ENCODE peak calls at places on chromosomes 13 and 19, in eight cellular contexts. D is prostate gland, N is GM23338, S is PC-3, L is psoas muscle, X is upper lobe of right lung, Z is suprapubic skin, W is cardiac muscle cell. U is an unnamed sample. For H3K27me3 and H3K4me1, the result is how much of the 10 kb centered on the place peaks cover.

GRCh38 chr19:14006766-14007562 is 844 bp upstream of the RFX1 start:
- DNase-seq in D (no peak), N (peak), S (no peak), L (peak), X (peak), Z (peak), W (no peak), U (no peak)

GRCh38 chr19:57465680-57466381 is 8.9 kb upstream of the VN1R1 start:
- DNase-seq in D (no peak), N (peak), S (peak), L (no peak), X (no peak), Z (no peak), W (no peak), U (no peak)

GRCh38 chr19:18009412-18010066 is 1.6 kb downstream of the ARRDC2 start:
- DNase-seq in D (no peak), N (no peak), S (peak), L (peak), X (no peak), Z (no peak), W (no peak), U (no peak)

GRCh38 chr19:18906605-18907519 is 10.9 kb upstream of the CERS1 start:
- DNase-seq in D (no peak), N (no peak), S (no peak), L (no peak), X (peak), Z (peak), W (no peak), U (no peak)

GRCh38 chr19:7159105-7159933 is 89.8 kb downstream of the ZNF557 start:
- DNase-seq in D (no peak), N (no peak), S (no peak), L (peak), X (no peak), Z (peak), W (peak), U (no peak)

GRCh38 chr19:53664152-53664551 is 32.4 kb downstream of the DPRX start:
- DNase-seq in D (no peak), N (no peak), S (no peak), L (no peak), X (no peak), Z (no peak), W (no peak), U (no peak)

GRCh38 chr13:107713314-107713713 is 502.0 kb downstream of the LIG4 start:
- DNase-seq in D (no peak), N (no peak), S (no peak), L (no peak), X (no peak), Z (no peak), W (no peak), U (no peak)

GRCh38 chr13:59843040-59843439 is 320.7 kb downstream of the DIAPH3 start:
- DNase-seq in D (no peak), N (peak), S (peak), L (no peak), X (no peak), Z (no peak), W (no peak), U (no peak)

GRCh38 chr19:50290775-50291174 is 38.4 kb downstream of the KCNC3 start:
- DNase-seq in D (no peak), N (no peak), S (no peak), L (no peak), X (peak), Z (no peak), W (no peak), U (no peak)

GRCh38 chr13:46633416-46633815 is 80.4 kb downstream of the LRCH1 start:
- DNase-seq in D (no peak), N (no peak), S (peak), L (no peak), X (no peak), Z (no peak), W (no peak), U (no peak)

GRCh38 chr13:35499131-35500051 is 22.9 kb upstream of the MAB21L1 start:
- DNase-seq in D (no peak), N (no peak), S (no peak), L (no peak), X (no peak), Z (no peak), W (peak), U (no peak)

GRCh38 chr13:49651775-49652690 is 23.7 kb downstream of the ARL11 start:
- DNase-seq in D (no peak), N (no peak), S (no peak), L (peak), X (no peak), Z (no peak), W (no peak), U (no peak)

GRCh38 chr19:5455367-5456129 is at the start of gene ZNRF4:
- DNase-seq in D (no peak), N (no peak), S (no peak), L (no peak), X (no peak), Z (no peak), W (no peak), U (no peak)

GRCh38 chr13:102141625-102142472 is 260.0 kb downstream of the FGF14 start:
- DNase-seq in D (no peak), N (peak), S (peak), L (no peak), X (no peak), Z (no peak), W (peak), U (no peak)

GRCh38 chr13:29266261-29266660 is 329.2 kb downstream of the SLC7A1 start:
- DNase-seq in D (no peak), N (no peak), S (no peak), L (no peak), X (no peak), Z (no peak), W (no peak), U (no peak)

GRCh38 chr13:77507931-77508776 is 27.4 kb upstream of the SCEL start:
- DNase-seq in D (peak), N (no peak), S (peak), L (no peak), X (no peak), Z (no peak), W (no peak), U (no peak)

GRCh38 chr13:108428691-108429090 is 159.2 kb downstream of the TNFSF13B start:
- DNase-seq in D (no peak), N (no peak), S (no peak), L (no peak), X (no peak), Z (no peak), W (no peak), U (no peak)

GRCh38 chr13:33261426-33262068 is 24.0 kb downstream of the STARD13 start:
- DNase-seq in D (no peak), N (no peak), S (no peak), L (no peak), X (no peak), Z (no peak), W (no peak), U (no peak)

GRCh38 chr19:43465468-43466120 is at the start of gene LYPD3:
- DNase-seq in D (peak), N (peak), S (peak), L (no peak), X (no peak), Z (peak), W (no peak), U (peak)

GRCh38 chr13:46354143-46355087 is 32.6 kb downstream of the RUBCNL start:
- DNase-seq in D (no peak), N (no peak), S (peak), L (no peak), X (no peak), Z (no peak), W (no peak), U (no peak)

GRCh38 chr13:49098198-49098597 is 121.9 kb upstream of the MLNR start:
- DNase-seq in D (peak), N (no peak), S (peak), L (no peak), X (no peak), Z (no peak), W (no peak), U (no peak)

GRCh38 chr19:32480321-32480720 is 74.8 kb downstream of the DPY19L3 start:
- DNase-seq in D (no peak), N (no peak), S (no peak), L (no peak), X (no peak), Z (no peak), W (no peak), U (no peak)

GRCh38 chr19:29524201-29524911 is 1.4 kb upstream of the VSTM2B start:
- DNase-seq in D (no peak), N (peak), S (no peak), L (peak), X (peak), Z (no peak), W (no peak), U (no peak)

GRCh38 chr19:29524912-29525870 is 603 bp upstream of the VSTM2B start:
- DNase-seq in D (no peak), N (peak), S (no peak), L (peak), X (peak), Z (no peak), W (no peak), U (no peak)

GRCh38 chr19:29526730-29527499 is 1.1 kb downstream of the VSTM2B start:
- DNase-seq in D (no peak), N (peak), S (no peak), L (peak), X (peak), Z (no peak), W (no peak), U (no peak)

GRCh38 chr19:29527500-29528328 is 1.9 kb downstream of the VSTM2B start:
- DNase-seq in D (no peak), N (peak), S (no peak), L (peak), X (peak), Z (no peak), W (no peak), U (no peak)

GRCh38 chr19:29525901-29526729 is at the start of gene VSTM2B:
- DNase-seq in D (no peak), N (peak), S (no peak), L (peak), X (peak), Z (no peak), W (no peak), U (no peak)
- H3K27me3 ChIP-seq in D (half or more), N (half or more), S (under half), L (half or more), X (half or more), Z (half or more), W (half or more), U (half or more)

GRCh38 chr19:44641866-44642265 is 1.8 kb upstream of the PVR start:
- DNase-seq in D (no peak), N (no peak), S (no peak), L (no peak), X (no peak), Z (no peak), W (no peak), U (no peak)

GRCh38 chr19:44644391-44645016 is 794 bp downstream of the PVR start:
- DNase-seq in D (peak), N (peak), S (peak), L (no peak), X (peak), Z (no peak), W (peak), U (peak)

GRCh38 chr19:44645407-44646048 is 1.8 kb downstream of the PVR start:
- DNase-seq in D (no peak), N (no peak), S (no peak), L (no peak), X (no peak), Z (no peak), W (no peak), U (no peak)

GRCh38 chr19:44642375-44642774 is 1.3 kb upstream of the PVR start:
- DNase-seq in D (no peak), N (no peak), S (no peak), L (no peak), X (no peak), Z (no peak), W (no peak), U (no peak)

GRCh38 chr19:44643605-44644390 is at the start of gene PVR:
- DNase-seq in D (peak), N (peak), S (peak), L (peak), X (peak), Z (peak), W (peak), U (peak)
- H3K4me1 ChIP-seq in D (under half), N (under half), S (under half), L (under half), X (under half), Z (under half), W (under half), U (under half)

GRCh38 chr13:100789968-100790367 is 115.4 kb upstream of the TMTC4 start:
- DNase-seq in D (no peak), N (no peak), S (no peak), L (no peak), X (no peak), Z (no peak), W (no peak), U (no peak)

GRCh38 chr13:100789481-100789880 is 114.9 kb upstream of the TMTC4 start:
- DNase-seq in D (peak), N (no peak), S (no peak), L (no peak), X (peak), Z (no peak), W (no peak), U (no peak)

GRCh38 chr13:100787899-100788298 is 113.3 kb upstream of the TMTC4 start:
- DNase-seq in D (no peak), N (no peak), S (no peak), L (no peak), X (no peak), Z (no peak), W (no peak), U (no peak)

GRCh38 chr13:100789025-100789424 is 114.4 kb upstream of the TMTC4 start:
- DNase-seq in D (no peak), N (no peak), S (no peak), L (no peak), X (no peak), Z (no peak), W (no peak), U (no peak)

DNA sequence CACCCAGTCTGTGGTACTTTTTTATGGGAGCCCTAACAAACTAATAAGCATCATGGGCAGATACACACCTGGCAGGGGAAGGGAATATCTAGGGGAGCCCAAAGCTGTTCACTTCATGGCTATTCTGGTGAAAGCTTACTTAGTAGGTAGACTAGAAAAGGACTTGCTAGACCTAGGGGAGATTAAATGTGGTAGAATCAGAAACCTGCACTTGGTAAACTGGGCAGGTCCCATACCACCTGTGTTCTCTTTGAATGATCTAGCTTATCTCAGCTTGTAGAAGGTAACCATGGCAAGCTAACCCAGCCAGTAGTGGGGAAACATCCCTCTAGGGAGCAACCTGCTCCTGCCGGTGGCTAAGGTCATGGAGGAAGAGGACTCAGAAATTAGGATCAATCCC is 113.9 kb upstream of the TMTC4 start:
- DNase-seq in D (no peak), N (no peak), S (no peak), L (no peak), X (no peak), Z (no peak), W (no peak), U (no peak)
- H3K27me3 ChIP-seq in D (under half), N (under half), S (under half), L (under half), X (under half), Z (under half), W (under half), U (under half)

DNA sequence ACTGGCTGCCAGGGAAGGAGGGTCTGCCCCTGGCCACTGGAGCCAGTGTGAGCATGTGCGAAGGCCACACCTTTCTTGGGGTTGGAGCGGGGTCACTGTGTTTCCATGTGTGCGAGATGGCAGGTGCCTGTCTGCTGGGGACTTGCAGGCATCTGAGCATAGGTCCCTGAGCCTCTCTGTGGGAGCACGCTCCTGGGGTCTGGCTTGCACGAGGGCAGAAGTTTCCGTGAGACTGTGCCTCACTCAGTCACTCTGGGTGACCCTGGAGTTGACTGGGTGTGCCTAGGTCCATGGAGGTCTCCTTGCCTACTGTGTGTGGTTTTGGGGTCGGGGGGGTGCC is 31.3 kb downstream of the PAK4 start:
- DNase-seq in D (no peak), N (no peak), S (no peak), L (no peak), X (no peak), Z (no peak), W (no peak), U (no peak)
- H3K4me1 ChIP-seq in D (half or more), N (under half), S (under half), L (under half), X (half or more), Z (half or more), W (under half), U (under half)

DNA sequence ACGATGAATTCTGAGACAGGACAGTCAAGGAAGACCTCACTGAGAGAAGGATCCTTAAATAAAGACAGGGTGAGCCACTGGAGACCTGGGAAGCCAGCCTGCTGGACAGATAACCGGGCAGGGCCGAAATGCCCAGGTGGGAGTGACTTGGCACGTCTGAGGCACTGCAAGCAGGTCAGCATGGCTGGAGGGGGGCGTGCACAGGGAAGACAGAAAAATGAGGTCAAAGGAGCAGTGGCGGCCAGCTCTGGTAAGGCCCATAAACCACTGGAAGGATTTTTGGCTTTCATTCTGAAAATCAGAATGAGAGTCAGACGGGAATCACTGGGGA is 5.8 kb upstream of the ATP1A3 start:
- DNase-seq in D (no peak), N (no peak), S (no peak), L (no peak), X (no peak), Z (no peak), W (no peak), U (no peak)
- H3K27me3 ChIP-seq in D (under half), N (half or more), S (under half), L (half or more), X (half or more), Z (half or more), W (half or more), U (under half)

GRCh38 chr13:42392180-42392579 is 120.2 kb downstream of the AKAP11 start:
- DNase-seq in D (no peak), N (no peak), S (no peak), L (no peak), X (no peak), Z (no peak), W (no peak), U (no peak)
- H3K4me1 ChIP-seq in D (under half), N (under half), S (under half), L (under half), X (under half), Z (under half), W (under half), U (under half)

DNA sequence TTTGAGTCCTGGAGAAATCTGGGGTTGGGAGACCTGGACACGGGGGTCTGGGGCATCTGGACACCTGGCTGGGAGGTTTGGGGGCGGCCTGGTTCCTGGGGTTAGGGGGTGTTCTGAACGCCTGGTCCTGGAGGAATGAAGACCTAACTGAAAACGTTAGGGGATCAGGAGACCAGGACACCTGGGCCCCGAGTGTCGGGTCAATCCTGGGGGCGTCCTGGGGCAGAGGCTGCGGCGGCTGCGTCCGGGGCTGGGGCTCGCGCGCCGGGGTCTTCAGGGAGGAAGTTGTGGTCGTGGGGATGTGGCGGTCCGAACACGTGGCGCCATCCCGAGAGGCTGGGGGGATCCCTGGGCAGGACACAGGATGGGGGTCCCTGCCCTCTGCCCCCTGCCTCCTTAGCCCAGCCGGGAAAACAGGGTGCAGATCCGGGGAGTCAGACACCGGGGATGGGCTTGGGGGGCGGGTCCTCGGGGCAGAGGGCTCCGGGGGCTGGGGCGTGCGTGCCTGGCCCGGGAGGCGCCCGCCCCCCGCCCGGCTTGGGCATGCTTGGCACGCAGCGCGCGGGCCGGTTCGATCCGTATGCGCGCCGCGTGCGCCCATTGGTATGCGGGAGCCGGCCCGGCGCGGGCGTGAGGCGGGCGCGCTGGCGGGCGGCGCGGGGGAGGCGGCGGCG is 632 bp downstream of the NPAS1 start:
- DNase-seq in D (no peak), N (peak), S (no peak), L (no peak), X (no peak), Z (no peak), W (peak), U (no peak)
- H3K27me3 ChIP-seq in D (under half), N (half or more), S (under half), L (half or more), X (half or more), Z (half or more), W (half or more), U (half or more)

GRCh38 chr19:16144216-16144581 is 714 bp downstream of the HSH2D start:
- DNase-seq in D (no peak), N (no peak), S (no peak), L (no peak), X (no peak), Z (no peak), W (no peak), U (no peak)
- H3K4me1 ChIP-seq in D (under half), N (under half), S (under half), L (under half), X (under half), Z (under half), W (under half), U (under half)

GRCh38 chr19:48394331-48395169 is 1.1 kb downstream of the GRIN2D start:
- DNase-seq in D (no peak), N (peak), S (no peak), L (no peak), X (no peak), Z (no peak), W (no peak), U (no peak)
- H3K27me3 ChIP-seq in D (under half), N (half or more), S (under half), L (half or more), X (half or more), Z (under half), W (under half), U (under half)

GRCh38 chr19:844300-844971 is 3.6 kb downstream of the PRTN3 start:
- DNase-seq in D (no peak), N (no peak), S (no peak), L (peak), X (no peak), Z (no peak), W (no peak), U (no peak)
- H3K4me1 ChIP-seq in D (under half), N (under half), S (under half), L (under half), X (under half), Z (under half), W (under half), U (under half)